ENCODE peak calls at places on chromosomes 3 and 15, in seven cellular contexts. One of them, this sample, is unnamed.

GRCh38 chr15:60315878-60316277 is 81.9 kb downstream of the ANXA2 start:
- DNase-seq in bronchial epithelial cell: no peak
- DNase-seq in HepG2: no peak
- DNase-seq in BJ: no peak
- DNase-seq in H4: no peak
- DNase-seq in iPS DF 6.9: no peak
- DNase-seq in GM18507: no peak
- DNase-seq in this sample: no peak

GRCh38 chr3:170471149-170471548 is 52.5 kb downstream of the CLDN11 start:
- DNase-seq in bronchial epithelial cell: no peak
- DNase-seq in HepG2: no peak
- DNase-seq in BJ: no peak
- DNase-seq in H4: no peak
- DNase-seq in iPS DF 6.9: no peak
- DNase-seq in GM18507: no peak
- DNase-seq in this sample: no peak

GRCh38 chr3:52522651-52523251 is 10.9 kb downstream of the NT5DC2 start:
- DNase-seq in bronchial epithelial cell: no peak
- DNase-seq in HepG2: no peak
- DNase-seq in BJ: no peak
- DNase-seq in H4: no peak
- DNase-seq in iPS DF 6.9: no peak
- DNase-seq in GM18507: no peak
- DNase-seq in this sample: no peak

GRCh38 chr3:65587650-65588439 is 450.9 kb downstream of the MAGI1 start:
- DNase-seq in bronchial epithelial cell: no peak
- DNase-seq in HepG2: no peak
- DNase-seq in BJ: no peak
- DNase-seq in H4: no peak
- DNase-seq in iPS DF 6.9: no peak
- DNase-seq in GM18507: no peak
- DNase-seq in this sample: no peak

GRCh38 chr3:50453907-50454306 is 49.5 kb downstream of the CACNA2D2 start:
- DNase-seq in bronchial epithelial cell: no peak
- DNase-seq in HepG2: no peak
- DNase-seq in BJ: no peak
- DNase-seq in H4: no peak
- DNase-seq in iPS DF 6.9: no peak
- DNase-seq in GM18507: no peak
- DNase-seq in this sample: no peak

GRCh38 chr3:81302045-81302444 is 459.4 kb downstream of the GBE1 start:
- DNase-seq in bronchial epithelial cell: peak
- DNase-seq in HepG2: peak
- DNase-seq in BJ: no peak
- DNase-seq in H4: peak
- DNase-seq in iPS DF 6.9: peak
- DNase-seq in GM18507: peak
- DNase-seq in this sample: peak

GRCh38 chr3:128714887-128715496 is 11.0 kb upstream of the RAB7A start:
- DNase-seq in bronchial epithelial cell: no peak
- DNase-seq in HepG2: no peak
- DNase-seq in BJ: no peak
- DNase-seq in H4: no peak
- DNase-seq in iPS DF 6.9: no peak
- DNase-seq in GM18507: no peak
- DNase-seq in this sample: no peak

GRCh38 chr3:47381317-47382157 is 716 bp downstream of the PTPN23 start:
- DNase-seq in bronchial epithelial cell: peak
- DNase-seq in HepG2: peak
- DNase-seq in BJ: peak
- DNase-seq in H4: peak
- DNase-seq in iPS DF 6.9: peak
- DNase-seq in GM18507: peak
- DNase-seq in this sample: peak

GRCh38 chr15:89783111-89783860 is 7.2 kb downstream of the MESP2 start:
- DNase-seq in bronchial epithelial cell: no peak
- DNase-seq in HepG2: no peak
- DNase-seq in BJ: no peak
- DNase-seq in H4: no peak
- DNase-seq in iPS DF 6.9: no peak
- DNase-seq in GM18507: no peak
- DNase-seq in this sample: no peak

GRCh38 chr3:18758047-18758704 is 333.0 kb upstream of the SATB1 start:
- DNase-seq in bronchial epithelial cell: peak
- DNase-seq in HepG2: peak
- DNase-seq in BJ: no peak
- DNase-seq in H4: peak
- DNase-seq in iPS DF 6.9: peak
- DNase-seq in GM18507: no peak
- DNase-seq in this sample: peak

GRCh38 chr15:58469432-58470353 is 37.9 kb downstream of the LIPC start:
- DNase-seq in bronchial epithelial cell: peak
- DNase-seq in HepG2: peak
- DNase-seq in BJ: peak
- DNase-seq in H4: peak
- DNase-seq in iPS DF 6.9: no peak
- DNase-seq in GM18507: no peak
- DNase-seq in this sample: peak

GRCh38 chr3:193788189-193788946 is 195.4 kb downstream of the OPA1 start:
- DNase-seq in bronchial epithelial cell: peak
- DNase-seq in HepG2: peak
- DNase-seq in BJ: no peak
- DNase-seq in H4: peak
- DNase-seq in iPS DF 6.9: no peak
- DNase-seq in GM18507: peak
- DNase-seq in this sample: peak

This sample was measured in RKO.